ENCODE peak calls at places on chromosomes 7 and 10, in ten cellular contexts. H is stimulated activated CD4-positive, alpha-beta T cell treated with anti-CD3 and anti-CD28 coated beads, Interleukin-15, amount 100 ng/mL, for 48 hours; A is BE2C; O is mesendoderm; Z is NCI-H1436 treated with DMSO at 0.1 percent for 48 hours; K is mesenchymal stem cell; R is mammary epithelial cell; S is CD8-positive, alpha-beta memory T cell; G is WERI-Rb-1; I is iris pigment epithelial cell. Y is an unnamed sample.

GRCh38 chr7:150800576-150801241 is at the start of gene TMEM176A:
- DNase-seq in H (no peak), A (no peak), O (no peak), Z (no peak), K (no peak), R (no peak), S (peak), G (peak), I (no peak), Y (no peak)

GRCh38 chr7:157386979-157387800 is 50.4 kb downstream of the DNAJB6 start:
- DNase-seq in H (peak), A (peak), O (peak), Z (no peak), K (peak), R (peak), S (peak), G (peak), I (peak), Y (peak)

GRCh38 chr7:40329601-40330153 is 194.9 kb downstream of the SUGCT start:
- DNase-seq in H (no peak), A (peak), O (peak), Z (no peak), K (peak), R (peak), S (peak), G (no peak), I (peak), Y (peak)

GRCh38 chr7:99806839-99807478 is 20.9 kb upstream of the CYP3A43 start:
- DNase-seq in H (no peak), A (no peak), O (no peak), Z (no peak), K (no peak), R (no peak), S (no peak), G (no peak), I (no peak), Y (no peak)

GRCh38 chr10:24462340-24462739 is 253.4 kb downstream of the KIAA1217 start:
- DNase-seq in H (no peak), A (no peak), O (no peak), Z (no peak), K (no peak), R (no peak), S (no peak), G (no peak), I (no peak), Y (no peak)

GRCh38 chr10:113019096-113019495 is 69.0 kb downstream of the TCF7L2 start:
- DNase-seq in H (no peak), A (no peak), O (no peak), Z (no peak), K (no peak), R (no peak), S (no peak), G (no peak), I (no peak), Y (no peak)

GRCh38 chr10:24723788-24724380 is at the start of gene ARHGAP21:
- DNase-seq in H (no peak), A (peak), O (peak), Z (no peak), K (peak), R (peak), S (no peak), G (peak), I (peak), Y (peak)

GRCh38 chr7:156198277-156198676 is 386.0 kb upstream of the SHH start:
- DNase-seq in H (no peak), A (no peak), O (no peak), Z (no peak), K (no peak), R (no peak), S (no peak), G (no peak), I (no peak), Y (no peak)

GRCh38 chr10:91879514-91880170 is 29.6 kb downstream of the FGFBP3 start:
- DNase-seq in H (no peak), A (no peak), O (peak), Z (no peak), K (no peak), R (no peak), S (no peak), G (peak), I (no peak), Y (no peak)

GRCh38 chr10:19194866-19195265 is 146.3 kb downstream of the MALRD1 start:
- DNase-seq in H (no peak), A (no peak), O (no peak), Z (no peak), K (no peak), R (no peak), S (no peak), G (no peak), I (peak), Y (peak)

GRCh38 chr10:63094405-63094804 is 38.7 kb upstream of the NRBF2 start:
- DNase-seq in H (no peak), A (no peak), O (no peak), Z (no peak), K (no peak), R (peak), S (no peak), G (no peak), I (no peak), Y (no peak)

GRCh38 chr7:151251926-151252835 is 3.7 kb upstream of the SMARCD3 start:
- DNase-seq in H (no peak), A (peak), O (peak), Z (no peak), K (peak), R (peak), S (no peak), G (peak), I (peak), Y (no peak)

GRCh38 chr10:118904284-118904683 is 125.2 kb upstream of the NANOS1 start:
- DNase-seq in H (no peak), A (no peak), O (no peak), Z (no peak), K (no peak), R (no peak), S (no peak), G (no peak), I (no peak), Y (no peak)

GRCh38 chr7:141573511-141573910 is 22.3 kb downstream of the AGK start:
- DNase-seq in H (no peak), A (no peak), O (no peak), Z (no peak), K (no peak), R (no peak), S (no peak), G (no peak), I (no peak), Y (no peak)

GRCh38 chr7:158407581-158408331 is 179.9 kb downstream of the PTPRN2 start:
- DNase-seq in H (no peak), A (no peak), O (peak), Z (no peak), K (peak), R (peak), S (no peak), G (no peak), I (peak), Y (peak)

GRCh38 chr10:105068497-105068896 is 427.4 kb downstream of the SORCS3 start:
- DNase-seq in H (no peak), A (no peak), O (no peak), Z (no peak), K (no peak), R (peak), S (no peak), G (no peak), I (peak), Y (no peak)

GRCh38 chr10:49518982-49519578 is 19.8 kb downstream of the ERCC6 start:
- DNase-seq in H (no peak), A (peak), O (peak), Z (no peak), K (peak), R (peak), S (peak), G (peak), I (peak), Y (peak)

GRCh38 chr10:114437456-114438292 is 33.4 kb upstream of the AFAP1L2 start:
- DNase-seq in H (no peak), A (no peak), O (peak), Z (no peak), K (peak), R (peak), S (no peak), G (no peak), I (peak), Y (peak)

GRCh38 chr7:92645531-92646061 is 55.4 kb upstream of the FAM133B start:
- DNase-seq in H (no peak), A (peak), O (no peak), Z (no peak), K (no peak), R (peak), S (no peak), G (peak), I (peak), Y (no peak)

GRCh38 chr10:48390933-48391845 is 84.7 kb downstream of the MAPK8 start:
- DNase-seq in H (no peak), A (no peak), O (no peak), Z (no peak), K (peak), R (peak), S (no peak), G (no peak), I (peak), Y (no peak)

GRCh38 chr7:33418251-33418701 is 288.9 kb downstream of the BBS9 start:
- DNase-seq in H (no peak), A (no peak), O (peak), Z (no peak), K (peak), R (no peak), S (no peak), G (no peak), I (peak), Y (no peak)

GRCh38 chr10:15433850-15434537 is 62.9 kb upstream of the FAM171A1 start:
- DNase-seq in H (no peak), A (peak), O (peak), Z (no peak), K (peak), R (peak), S (peak), G (no peak), I (peak), Y (no peak)